ENCODE peak calls at places on chromosomes 1 and 21, in five cellular contexts. One of them, this sample, is unnamed.

GRCh38 chr1:85605519-85606413 is 25.2 kb downstream of the CCN1 start:
- DNase-seq in stomach: no peak
- DNase-seq in HCT116: no peak
- DNase-seq in breast epithelium: no peak
- DNase-seq in GM12878: no peak
- DNase-seq in this sample: no peak

GRCh38 chr1:30727796-30728195 is 4.4 kb upstream of the MATN1 start:
- DNase-seq in GM12878: no peak
- DNase-seq in breast epithelium: no peak
- DNase-seq in HCT116: no peak
- DNase-seq in stomach: no peak
- DNase-seq in this sample: no peak

GRCh38 chr1:201258763-201259230 is 24.5 kb upstream of the PKP1 start:
- DNase-seq in breast epithelium: peak; percentile 16
- DNase-seq in HCT116: no peak
- DNase-seq in GM12878: no peak
- DNase-seq in stomach: no peak
- DNase-seq in this sample: no peak

GRCh38 chr1:38787041-38787440 is 72.5 kb downstream of the RRAGC start:
- DNase-seq in stomach: no peak
- DNase-seq in GM12878: no peak
- DNase-seq in HCT116: no peak
- DNase-seq in breast epithelium: no peak
- DNase-seq in this sample: no peak

GRCh38 chr1:153888518-153888917 is 34.3 kb downstream of the GATAD2B start:
- DNase-seq in GM12878: no peak
- DNase-seq in HCT116: no peak
- DNase-seq in stomach: no peak
- DNase-seq in breast epithelium: no peak
- DNase-seq in this sample: no peak

GRCh38 chr1:201226859-201227488 is 36.4 kb downstream of the IGFN1 start:
- DNase-seq in breast epithelium: no peak
- DNase-seq in stomach: no peak
- DNase-seq in HCT116: no peak
- DNase-seq in GM12878: no peak
- DNase-seq in this sample: no peak

GRCh38 chr1:22362626-22363402 is 88.8 kb upstream of the ZBTB40 start:
- DNase-seq in GM12878: no peak
- DNase-seq in stomach: no peak
- DNase-seq in HCT116: no peak
- DNase-seq in breast epithelium: no peak
- DNase-seq in this sample: no peak

GRCh38 chr1:31823780-31824179 is 8.0 kb upstream of the SPOCD1 start:
- DNase-seq in GM12878: no peak
- DNase-seq in stomach: no peak
- DNase-seq in HCT116: no peak
- DNase-seq in breast epithelium: no peak
- DNase-seq in this sample: no peak

GRCh38 chr21:26964379-26964778 is 2.5 kb downstream of the ADAMTS5 start:
- DNase-seq in GM12878: no peak
- DNase-seq in HCT116: no peak
- DNase-seq in breast epithelium: peak; percentile 89
- DNase-seq in stomach: peak; percentile 28
- DNase-seq in this sample: peak; percentile 92

GRCh38 chr1:201754353-201754752 is 74.6 kb upstream of the IPO9 start:
- DNase-seq in HCT116: no peak
- DNase-seq in breast epithelium: no peak
- DNase-seq in stomach: no peak
- DNase-seq in GM12878: no peak
- DNase-seq in this sample: no peak

DNA sequence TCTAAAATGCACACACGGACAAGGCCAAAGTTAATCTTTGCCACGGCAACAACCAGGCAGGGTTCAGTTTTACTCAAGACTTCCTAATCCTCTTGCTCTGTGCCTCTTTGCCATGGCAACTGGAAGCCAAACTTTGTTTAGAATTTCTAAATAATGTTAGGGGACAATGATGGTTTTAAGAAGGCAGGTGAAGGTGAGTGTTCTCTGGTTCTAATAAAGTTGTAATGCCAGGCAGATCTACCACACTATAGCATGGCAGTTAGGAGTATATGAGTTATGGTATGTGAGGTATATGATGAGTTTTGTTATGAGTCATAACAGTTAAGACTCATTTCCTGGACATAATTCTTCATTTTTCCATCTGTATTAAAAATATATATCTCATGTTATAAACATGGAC is 2.7 kb downstream of the PTPRC start:
- DNase-seq in GM12878: no peak
- DNase-seq in HCT116: no peak
- DNase-seq in stomach: no peak
- DNase-seq in breast epithelium: no peak
- DNase-seq in this sample: no peak
- H3K27ac ChIP-seq in GM12878: peak overlapping the region; percentile 68
- H3K27ac ChIP-seq in HCT116: no peak overlapping the region
- H3K27ac ChIP-seq in stomach: peak overlapping the region; percentile 71
- H3K27ac ChIP-seq in breast epithelium: no peak overlapping the region
- H3K27ac ChIP-seq in this sample: no peak overlapping the region

DNA sequence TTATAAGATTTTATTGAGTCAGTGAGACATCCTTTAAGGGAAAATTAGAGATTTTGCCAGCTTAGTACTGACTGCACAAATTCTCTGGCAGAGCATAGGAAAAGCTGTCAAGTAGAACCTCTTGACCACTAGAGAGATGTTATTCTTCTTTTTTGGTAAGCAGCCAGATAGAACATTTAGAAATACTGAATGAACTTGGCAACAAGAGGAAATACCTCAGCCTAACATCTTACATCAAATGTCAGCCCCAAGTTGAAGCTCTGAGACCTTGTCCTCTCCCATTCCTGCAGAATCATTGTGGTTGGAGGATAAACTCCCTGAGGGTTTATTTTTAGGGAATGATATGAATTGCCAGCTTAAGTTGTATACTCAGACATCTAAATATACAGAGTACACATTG is 53.4 kb downstream of the MIGA1 start:
- DNase-seq in stomach: no peak
- DNase-seq in GM12878: no peak
- DNase-seq in breast epithelium: no peak
- DNase-seq in HCT116: no peak
- DNase-seq in this sample: no peak
- TF ChIP-seq POLR2AphosphoS5 in stomach: peak; percentile 73
- TF ChIP-seq POLR2AphosphoS5 in GM12878: no peak
- TF ChIP-seq POLR2AphosphoS5 in breast epithelium: peak; percentile 66
- TF ChIP-seq POLR2AphosphoS5 in HCT116: no peak
- TF ChIP-seq POLR2AphosphoS5 in this sample: peak; percentile 76

GRCh38 chr1:11749996-11750395 is 12.0 kb upstream of the C1orf167 start:
- DNase-seq in breast epithelium: no peak
- DNase-seq in HCT116: no peak
- DNase-seq in stomach: no peak
- DNase-seq in GM12878: no peak
- DNase-seq in this sample: no peak
- TF ChIP-seq POLR2A in breast epithelium: no peak
- TF ChIP-seq POLR2A in HCT116: no peak
- TF ChIP-seq POLR2A in stomach: no peak
- TF ChIP-seq POLR2A in GM12878: no peak
- TF ChIP-seq POLR2A in this sample: no peak

GRCh38 chr1:109786531-109787021 is 22.9 kb upstream of the EPS8L3 start:
- DNase-seq in breast epithelium: no peak
- DNase-seq in GM12878: no peak
- DNase-seq in stomach: peak; percentile 25
- DNase-seq in HCT116: no peak
- DNase-seq in this sample: peak; percentile 59
- H3K27ac ChIP-seq in breast epithelium: peak overlapping the region; percentile 2
- H3K27ac ChIP-seq in GM12878: no peak overlapping the region
- H3K27ac ChIP-seq in stomach: peak overlapping the region; percentile 10
- H3K27ac ChIP-seq in HCT116: no peak overlapping the region
- H3K27ac ChIP-seq in this sample: no peak overlapping the region

GRCh38 chr1:155981266-155982088 is 3.1 kb upstream of the ARHGEF2 start:
- DNase-seq in GM12878: no peak
- DNase-seq in HCT116: no peak
- DNase-seq in breast epithelium: no peak
- DNase-seq in stomach: no peak
- DNase-seq in this sample: peak; percentile 77
- TF ChIP-seq POLR2AphosphoS5 in GM12878: no peak
- TF ChIP-seq POLR2AphosphoS5 in HCT116: no peak
- TF ChIP-seq POLR2AphosphoS5 in breast epithelium: no peak
- TF ChIP-seq POLR2AphosphoS5 in stomach: peak; percentile 15
- TF ChIP-seq POLR2AphosphoS5 in this sample: no peak

GRCh38 chr1:40258445-40258769 is 371 bp downstream of the ZMPSTE24 start:
- DNase-seq in breast epithelium: no peak
- DNase-seq in HCT116: no peak
- DNase-seq in stomach: no peak
- DNase-seq in GM12878: no peak
- DNase-seq in this sample: no peak

GRCh38 chr1:40257688-40258444 is at the start of gene ZMPSTE24:
- DNase-seq in GM12878: peak; percentile 87
- DNase-seq in HCT116: peak; percentile 97
- DNase-seq in breast epithelium: peak; percentile 94
- DNase-seq in stomach: peak; percentile 96
- DNase-seq in this sample: peak; percentile 97

GRCh38 chr1:40255231-40255630 is 2.8 kb upstream of the ZMPSTE24 start:
- DNase-seq in breast epithelium: no peak
- DNase-seq in GM12878: no peak
- DNase-seq in HCT116: no peak
- DNase-seq in stomach: no peak
- DNase-seq in this sample: no peak

GRCh38 chr1:40256401-40257084 is 1.5 kb upstream of the ZMPSTE24 start:
- DNase-seq in HCT116: no peak
- DNase-seq in breast epithelium: no peak
- DNase-seq in stomach: no peak
- DNase-seq in GM12878: no peak
- DNase-seq in this sample: no peak

GRCh38 chr1:40257313-40257687 is 736 bp upstream of the ZMPSTE24 start:
- DNase-seq in GM12878: no peak
- DNase-seq in stomach: peak; percentile 34
- DNase-seq in breast epithelium: no peak
- DNase-seq in HCT116: peak; percentile 16
- DNase-seq in this sample: no peak
- TF ChIP-seq POLR2A in GM12878: no peak
- TF ChIP-seq POLR2A in stomach: no peak
- TF ChIP-seq POLR2A in breast epithelium: no peak
- TF ChIP-seq POLR2A in HCT116: no peak
- TF ChIP-seq POLR2A in this sample: no peak

GRCh38 chr1:26037904-26038303 is 8.0 kb downstream of the SLC30A2 start:
- DNase-seq in stomach: no peak
- DNase-seq in HCT116: no peak
- DNase-seq in GM12878: no peak
- DNase-seq in breast epithelium: no peak
- DNase-seq in this sample: no peak

GRCh38 chr1:26035203-26035958 is 10.5 kb downstream of the SLC30A2 start:
- DNase-seq in HCT116: peak; percentile 77
- DNase-seq in breast epithelium: peak; percentile 94
- DNase-seq in stomach: peak; percentile 97
- DNase-seq in GM12878: peak; percentile 35
- DNase-seq in this sample: peak; percentile 97

GRCh38 chr1:26035959-26036755 is 9.8 kb downstream of the SLC30A2 start:
- DNase-seq in HCT116: peak; percentile 26
- DNase-seq in stomach: peak; percentile 85
- DNase-seq in breast epithelium: peak; percentile 66
- DNase-seq in GM12878: peak; percentile 13
- DNase-seq in this sample: peak; percentile 86

GRCh38 chr1:26038477-26038876 is 7.4 kb downstream of the SLC30A2 start:
- DNase-seq in breast epithelium: no peak
- DNase-seq in stomach: no peak
- DNase-seq in HCT116: no peak
- DNase-seq in GM12878: no peak
- DNase-seq in this sample: no peak

GRCh38 chr1:26036756-26037281 is 9.1 kb downstream of the SLC30A2 start:
- DNase-seq in HCT116: no peak
- DNase-seq in stomach: no peak
- DNase-seq in GM12878: no peak
- DNase-seq in breast epithelium: no peak
- DNase-seq in this sample: no peak
- H3K27ac ChIP-seq in HCT116: no peak overlapping the region
- H3K27ac ChIP-seq in stomach: no peak overlapping the region
- H3K27ac ChIP-seq in GM12878: no peak overlapping the region
- H3K27ac ChIP-seq in breast epithelium: no peak overlapping the region
- H3K27ac ChIP-seq in this sample: no peak overlapping the region

DNA sequence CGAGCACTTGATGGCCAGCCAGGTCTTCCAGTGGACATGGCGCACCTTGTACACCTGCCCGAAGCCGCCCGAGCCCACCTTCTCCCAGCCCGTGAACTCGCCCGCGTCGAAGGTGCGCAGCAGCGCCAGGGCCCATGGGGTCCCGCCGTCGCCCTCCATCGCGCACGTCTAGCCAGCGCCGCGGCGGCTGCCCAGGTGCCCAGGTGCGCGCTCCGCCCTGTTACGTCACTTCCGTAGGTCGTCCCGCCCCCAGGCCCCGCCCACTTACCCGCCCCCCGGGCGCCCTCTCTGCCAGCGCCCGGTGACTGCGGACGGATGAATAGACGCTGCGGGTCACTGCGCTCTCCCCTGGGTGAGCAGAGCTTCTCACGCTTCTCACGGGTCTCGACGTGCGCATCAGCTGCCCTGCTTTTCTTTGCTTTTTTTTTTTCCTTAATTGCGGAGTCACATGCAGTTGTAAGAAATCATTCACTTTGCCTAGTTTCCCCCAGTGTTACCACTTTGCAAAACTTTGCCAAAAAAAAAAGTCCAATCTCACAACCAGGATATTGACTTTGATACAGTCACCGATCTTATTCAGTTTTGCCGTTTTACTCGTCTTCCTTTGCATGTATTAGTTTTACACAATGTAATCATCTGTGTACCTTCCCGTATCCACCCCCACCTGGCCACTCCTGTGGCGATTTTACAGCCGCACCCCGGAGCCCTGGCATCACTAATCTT is at the start of gene RIPK4:
- DNase-seq in stomach: peak; percentile 92
- DNase-seq in HCT116: peak; percentile 73
- DNase-seq in GM12878: peak; percentile 19
- DNase-seq in breast epithelium: peak; percentile 88
- DNase-seq in this sample: peak; percentile 53
- TF ChIP-seq POLR2AphosphoS5 in stomach: peak; percentile 96
- TF ChIP-seq POLR2AphosphoS5 in HCT116: peak; percentile 90
- TF ChIP-seq POLR2AphosphoS5 in GM12878: no peak
- TF ChIP-seq POLR2AphosphoS5 in breast epithelium: peak; percentile 83
- TF ChIP-seq POLR2AphosphoS5 in this sample: peak; percentile 63

DNA sequence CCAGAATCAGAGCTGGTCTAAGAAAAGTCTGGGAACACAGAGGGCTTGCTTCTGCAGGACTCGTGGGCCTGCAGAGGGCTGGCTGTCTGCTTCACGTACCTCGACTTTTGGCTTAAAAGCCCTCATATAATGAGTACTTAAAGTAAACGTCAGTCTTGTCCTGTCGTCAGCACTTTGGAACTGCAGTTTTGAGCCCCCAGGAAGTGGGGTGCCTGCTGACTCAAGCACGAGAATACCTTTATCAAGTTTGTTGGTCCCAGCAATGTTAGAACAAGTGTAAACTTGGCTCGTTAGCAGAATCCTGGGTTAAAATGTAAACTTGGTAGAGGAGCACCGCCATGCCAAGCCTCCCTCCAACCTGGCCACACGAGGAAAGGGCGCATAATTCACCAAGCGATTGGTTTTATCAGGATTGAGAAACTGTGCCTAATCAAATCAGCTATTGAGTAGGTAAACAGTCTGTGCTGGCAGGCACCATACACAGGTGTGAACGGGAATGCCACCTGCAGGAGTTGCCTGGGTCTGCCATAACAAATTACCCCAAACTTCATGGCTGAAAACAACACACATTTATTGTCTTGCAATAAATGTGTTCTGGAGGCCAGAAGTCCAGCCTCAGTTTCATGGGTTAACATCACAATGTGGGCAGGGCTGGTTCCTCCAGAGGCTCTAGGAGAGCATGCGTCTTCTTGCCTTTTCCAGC is 45.0 kb upstream of the FHAD1 start:
- DNase-seq in stomach: peak; percentile 86
- DNase-seq in HCT116: no peak
- DNase-seq in breast epithelium: no peak
- DNase-seq in GM12878: no peak
- DNase-seq in this sample: no peak
- TF ChIP-seq POLR2A in stomach: no peak
- TF ChIP-seq POLR2A in HCT116: no peak
- TF ChIP-seq POLR2A in breast epithelium: no peak
- TF ChIP-seq POLR2A in GM12878: no peak
- TF ChIP-seq POLR2A in this sample: no peak

This sample was measured in sigmoid colon.